ENCODE peak calls at places on chromosomes 11 and 22, in four cellular contexts. M, J, N and S are unnamed samples.

GRCh38 chr11:96219981-96220623 is 122.9 kb downstream of the MAML2 start:
- DNase-seq in M (peak), J (no peak), N (no peak), S (no peak)

GRCh38 chr11:89220684-89221339 is 43.1 kb downstream of the TYR start:
- DNase-seq in M (no peak), J (peak), N (no peak), S (no peak)

GRCh38 chr11:704799-705645 is 1.0 kb upstream of the EPS8L2 start:
- DNase-seq in M (no peak), J (no peak), N (no peak), S (no peak)

GRCh38 chr22:23137905-23138520 is 3.8 kb downstream of the RSPH14 start:
- DNase-seq in M (no peak), J (no peak), N (peak), S (no peak)

GRCh38 chr11:32391965-32392553 is 43.3 kb downstream of the WT1 start:
- DNase-seq in M (no peak), J (no peak), N (no peak), S (no peak)

GRCh38 chr11:34439521-34440258 is 956 bp downstream of the CAT start:
- DNase-seq in M (no peak), J (no peak), N (no peak), S (no peak)

GRCh38 chr11:63907808-63908530 is 9.0 kb downstream of the RCOR2 start:
- DNase-seq in M (peak), J (no peak), N (no peak), S (no peak)

GRCh38 chr22:46017166-46017565 is 40.2 kb upstream of the WNT7B start:
- DNase-seq in M (no peak), J (no peak), N (no peak), S (no peak)

GRCh38 chr11:134017773-134018430 is 51.0 kb upstream of the JAM3 start:
- DNase-seq in M (no peak), J (no peak), N (no peak), S (no peak)

GRCh38 chr11:44033411-44033850 is 14.3 kb upstream of the ACCSL start:
- DNase-seq in M (no peak), J (no peak), N (no peak), S (no peak)

GRCh38 chr11:1072116-1072820 is 2.4 kb upstream of the MUC2 start:
- DNase-seq in M (no peak), J (no peak), N (no peak), S (no peak)

GRCh38 chr22:45923212-45923611 is 53.8 kb downstream of the WNT7B start:
- DNase-seq in M (no peak), J (no peak), N (no peak), S (no peak)

GRCh38 chr22:47613606-47614350 is 851.3 kb downstream of the TBC1D22A start:
- DNase-seq in M (no peak), J (no peak), N (no peak), S (no peak)

GRCh38 chr11:11982975-11983374 is 25.5 kb downstream of the DKK3 start:
- DNase-seq in M (no peak), J (no peak), N (no peak), S (no peak)